ENCODE peak calls at places on chromosome 1, in ten cellular contexts. R is kidney epithelial cell; H is GM23248; T is fibroblast of lung; A is aorta; P is H4; U is activated CD4-positive, alpha-beta T cell treated with anti-CD3 and anti-CD28 coated beads, Interleukin-2, amount 50 U/mL, for 48 hours; L is HTR-8/SVneo; J is GM13977; B is HEK293T. G is an unnamed sample.

GRCh38 chr1:81032973-81033425 is 767.7 kb upstream of the ADGRL2 start:
- DNase-seq in R (no peak), H (no peak), T (no peak), A (no peak), P (no peak), U (no peak), L (no peak), J (no peak), B (peak), G (no peak)

GRCh38 chr1:31572323-31573104 is 3.8 kb upstream of the TINAGL1 start:
- DNase-seq in R (no peak), H (peak), T (no peak), A (no peak), P (no peak), U (no peak), L (no peak), J (no peak), B (no peak), G (no peak)

GRCh38 chr1:226945106-226945857 is 5.2 kb downstream of the COQ8A start:
- DNase-seq in R (no peak), H (no peak), T (no peak), A (no peak), P (no peak), U (no peak), L (no peak), J (no peak), B (no peak), G (no peak)

GRCh38 chr1:244970661-244971523 is 106.5 kb upstream of the HNRNPU start:
- DNase-seq in R (no peak), H (peak), T (peak), A (peak), P (peak), U (peak), L (peak), J (peak), B (peak), G (peak)

GRCh38 chr1:201184307-201184706 is 6.3 kb upstream of the IGFN1 start:
- DNase-seq in R (no peak), H (peak), T (peak), A (no peak), P (no peak), U (no peak), L (no peak), J (no peak), B (no peak), G (no peak)

GRCh38 chr1:77143529-77144121 is 75.6 kb downstream of the PIGK start:
- DNase-seq in R (no peak), H (peak), T (no peak), A (no peak), P (no peak), U (no peak), L (peak), J (no peak), B (no peak), G (no peak)

GRCh38 chr1:45037456-45037855 is 25.4 kb downstream of the UROD start:
- DNase-seq in R (no peak), H (peak), T (peak), A (no peak), P (no peak), U (no peak), L (no peak), J (no peak), B (no peak), G (no peak)

GRCh38 chr1:204104331-204105222 is 31.7 kb downstream of the SOX13 start:
- DNase-seq in R (no peak), H (peak), T (peak), A (no peak), P (peak), U (no peak), L (peak), J (no peak), B (no peak), G (peak)

GRCh38 chr1:200733907-200734306 is 4.8 kb upstream of the CAMSAP2 start:
- DNase-seq in R (no peak), H (no peak), T (peak), A (no peak), P (no peak), U (peak), L (no peak), J (no peak), B (no peak), G (no peak)

GRCh38 chr1:163072658-163073057 is 3.5 kb downstream of the RGS4 start:
- DNase-seq in R (no peak), H (peak), T (peak), A (no peak), P (no peak), U (no peak), L (no peak), J (no peak), B (no peak), G (no peak)

GRCh38 chr1:154714638-154715037 is 106.7 kb upstream of the ADAR start:
- DNase-seq in R (no peak), H (peak), T (peak), A (peak), P (peak), U (no peak), L (peak), J (no peak), B (peak), G (no peak)

GRCh38 chr1:224106568-224107281 is 7.2 kb upstream of the FBXO28 start:
- DNase-seq in R (peak), H (peak), T (peak), A (no peak), P (peak), U (peak), L (peak), J (peak), B (peak), G (no peak)

GRCh38 chr1:203325418-203326091 is 20.2 kb downstream of the BTG2 start:
- DNase-seq in R (no peak), H (no peak), T (no peak), A (peak), P (peak), U (no peak), L (no peak), J (no peak), B (no peak), G (no peak)

GRCh38 chr1:182175340-182176068 is 114.0 kb upstream of the ZNF648 start:
- DNase-seq in R (no peak), H (no peak), T (no peak), A (no peak), P (peak), U (no peak), L (no peak), J (no peak), B (no peak), G (peak)

GRCh38 chr1:200423235-200423634 is 13.4 kb upstream of the ZNF281 start:
- DNase-seq in R (no peak), H (no peak), T (no peak), A (no peak), P (no peak), U (no peak), L (no peak), J (no peak), B (no peak), G (no peak)

GRCh38 chr1:95562230-95562629 is 328.2 kb downstream of the RWDD3 start:
- DNase-seq in R (no peak), H (no peak), T (no peak), A (no peak), P (no peak), U (no peak), L (no peak), J (no peak), B (no peak), G (no peak)

GRCh38 chr1:9129391-9130041 is 614 bp upstream of the GPR157 start:
- DNase-seq in R (no peak), H (peak), T (peak), A (peak), P (peak), U (peak), L (peak), J (peak), B (peak), G (peak)

GRCh38 chr1:50271337-50271736 is 151.9 kb downstream of the DMRTA2 start:
- DNase-seq in R (no peak), H (no peak), T (no peak), A (no peak), P (no peak), U (no peak), L (no peak), J (no peak), B (no peak), G (no peak)

GRCh38 chr1:242197907-242198306 is 199.0 kb upstream of the MAP1LC3C start:
- DNase-seq in R (no peak), H (no peak), T (no peak), A (no peak), P (no peak), U (no peak), L (no peak), J (no peak), B (no peak), G (no peak)

GRCh38 chr1:47401761-47402160 is 14.3 kb upstream of the FOXE3 start:
- DNase-seq in R (no peak), H (no peak), T (no peak), A (no peak), P (no peak), U (no peak), L (no peak), J (no peak), B (no peak), G (no peak)

GRCh38 chr1:94081566-94082344 is 39.2 kb downstream of the ABCA4 start:
- DNase-seq in R (no peak), H (peak), T (peak), A (no peak), P (no peak), U (no peak), L (no peak), J (no peak), B (no peak), G (no peak)

GRCh38 chr1:206608108-206608698 is 4.1 kb downstream of the EIF2D start:
- DNase-seq in R (no peak), H (peak), T (no peak), A (no peak), P (peak), U (peak), L (no peak), J (peak), B (peak), G (no peak)

GRCh38 chr1:151455966-151456365 is 3.3 kb downstream of the POGZ start:
- DNase-seq in R (no peak), H (no peak), T (peak), A (no peak), P (no peak), U (no peak), L (no peak), J (no peak), B (no peak), G (no peak)

GRCh38 chr1:90728656-90729257 is 11.7 kb upstream of the BARHL2 start:
- DNase-seq in R (no peak), H (no peak), T (no peak), A (no peak), P (no peak), U (no peak), L (no peak), J (peak), B (no peak), G (no peak)

GRCh38 chr1:99544328-99544727 is 101.6 kb upstream of the PALMD start:
- DNase-seq in R (peak), H (peak), T (peak), A (no peak), P (no peak), U (no peak), L (no peak), J (no peak), B (no peak), G (no peak)

GRCh38 chr1:201838381-201838780 is 9.4 kb downstream of the IPO9 start:
- DNase-seq in R (no peak), H (no peak), T (peak), A (no peak), P (no peak), U (no peak), L (no peak), J (no peak), B (no peak), G (no peak)

GRCh38 chr1:35044406-35044805 is 12.7 kb upstream of the ZMYM6 start:
- DNase-seq in R (no peak), H (no peak), T (peak), A (no peak), P (no peak), U (no peak), L (no peak), J (no peak), B (no peak), G (no peak)

GRCh38 chr1:76285578-76286135 is 211.1 kb downstream of the ST6GALNAC3 start:
- DNase-seq in R (no peak), H (no peak), T (no peak), A (no peak), P (no peak), U (no peak), L (no peak), J (no peak), B (no peak), G (no peak)

GRCh38 chr1:224014328-224014649 is 99.6 kb upstream of the FBXO28 start:
- DNase-seq in R (no peak), H (no peak), T (peak), A (no peak), P (no peak), U (no peak), L (no peak), J (no peak), B (no peak), G (no peak)

GRCh38 chr1:208170252-208170651 is 73.9 kb downstream of the PLXNA2 start:
- DNase-seq in R (no peak), H (no peak), T (no peak), A (no peak), P (peak), U (no peak), L (no peak), J (no peak), B (no peak), G (no peak)

GRCh38 chr1:21855257-21856096 is 43.4 kb downstream of the LDLRAD2 start:
- DNase-seq in R (no peak), H (peak), T (no peak), A (no peak), P (no peak), U (no peak), L (no peak), J (no peak), B (no peak), G (peak)

GRCh38 chr1:76726251-76726650 is 141.0 kb upstream of the ST6GALNAC5 start:
- DNase-seq in R (no peak), H (peak), T (no peak), A (no peak), P (no peak), U (no peak), L (no peak), J (no peak), B (no peak), G (no peak)

GRCh38 chr1:175824079-175824478 is 80.7 kb upstream of the TNR start:
- DNase-seq in R (no peak), H (no peak), T (no peak), A (peak), P (no peak), U (peak), L (no peak), J (no peak), B (no peak), G (no peak)

GRCh38 chr1:30787856-30788495 is 30.4 kb upstream of the LAPTM5 start:
- DNase-seq in R (no peak), H (no peak), T (no peak), A (peak), P (no peak), U (no peak), L (no peak), J (no peak), B (no peak), G (no peak)

G was measured in RWPE2.